ENCODE peak calls at places on chromosomes 13 and 19, in eight cellular contexts. K, P, S, J, U, A, Y and C are unnamed samples.
A peak's percentile ranks its signal among the peaks of the same experiment; 100 is the strongest.

GRCh38 chr19:8396563-8397203 is 6.5 kb downstream of the RAB11B start:
- DNase-seq in K (peak; percentile 98), P (peak; percentile 53), S (peak; percentile 50), J (peak; percentile 62), U (peak; percentile 89), A (peak; percentile 42), Y (peak; percentile 69), C (peak; percentile 64)

GRCh38 chr13:28819748-28820098 is 416 bp upstream of the MTUS2 start:
- DNase-seq in K (peak; percentile 96), P (peak; percentile 4), S (peak; percentile 60), J (peak; percentile 86), U (peak; percentile 85), A (peak; percentile 30), Y (peak; percentile 45), C (peak; percentile 24)

GRCh38 chr13:47794963-47795362 is 206.1 kb downstream of the SUCLA2 start:
- DNase-seq in K (no peak), P (peak; percentile 11), S (no peak), J (peak; percentile 16), U (peak; percentile 26), A (no peak), Y (peak; percentile 27), C (peak; percentile 26)

GRCh38 chr13:28040977-28041376 is 52.5 kb upstream of the URAD start:
- DNase-seq in K (no peak), P (peak; percentile 11), S (no peak), J (no peak), U (no peak), A (no peak), Y (peak; percentile 20), C (no peak)

GRCh38 chr13:75432811-75433244 is 49.1 kb downstream of the TBC1D4 start:
- DNase-seq in K (no peak), P (no peak), S (no peak), J (no peak), U (no peak), A (no peak), Y (no peak), C (no peak)

GRCh38 chr19:40736661-40737060 is 13.6 kb downstream of the ACTMAP start:
- DNase-seq in K (no peak), P (no peak), S (no peak), J (no peak), U (no peak), A (no peak), Y (no peak), C (no peak)

GRCh38 chr19:54209748-54210494 is 9.3 kb downstream of the RPS9 start:
- DNase-seq in K (peak; percentile 99), P (peak; percentile 97), S (peak; percentile 90), J (peak; percentile 70), U (no peak), A (peak; percentile 97), Y (peak; percentile 98), C (peak; percentile 98)

GRCh38 chr13:25167775-25168174 is 4.3 kb downstream of the AMER2 start:
- DNase-seq in K (no peak), P (no peak), S (no peak), J (no peak), U (no peak), A (no peak), Y (no peak), C (no peak)

GRCh38 chr19:40888191-40888590 is 6.2 kb upstream of the CYP2A7 start:
- DNase-seq in K (no peak), P (no peak), S (no peak), J (no peak), U (no peak), A (no peak), Y (no peak), C (no peak)

GRCh38 chr19:10855879-10856522 is 7.8 kb downstream of the C19orf38 start:
- DNase-seq in K (no peak), P (no peak), S (no peak), J (no peak), U (no peak), A (no peak), Y (peak; percentile 22), C (peak; percentile 28)

GRCh38 chr13:98664047-98664446 is 87.1 kb upstream of the STK24 start:
- DNase-seq in K (peak; percentile 91), P (peak; percentile 14), S (no peak), J (no peak), U (no peak), A (peak; percentile 95), Y (peak; percentile 17), C (no peak)

GRCh38 chr19:4636151-4636717 is 3.1 kb upstream of the TNFAIP8L1 start:
- DNase-seq in K (peak; percentile 97), P (peak; percentile 37), S (peak; percentile 70), J (peak; percentile 81), U (peak; percentile 88), A (peak; percentile 38), Y (peak; percentile 51), C (peak; percentile 44)

GRCh38 chr19:38812004-38812840 is 523 bp downstream of the LGALS4 start:
- DNase-seq in K (peak; percentile 68), P (no peak), S (no peak), J (no peak), U (no peak), A (no peak), Y (no peak), C (no peak)

GRCh38 chr13:41802684-41803554 is 158.0 kb downstream of the VWA8 start:
- DNase-seq in K (no peak), P (peak; percentile 72), S (no peak), J (no peak), U (no peak), A (peak; percentile 89), Y (peak; percentile 67), C (peak; percentile 12)

GRCh38 chr19:2012941-2013682 is 2.4 kb downstream of the BTBD2 start:
- DNase-seq in K (peak; percentile 65), P (no peak), S (no peak), J (no peak), U (peak; percentile 30), A (no peak), Y (no peak), C (no peak)

GRCh38 chr13:23349127-23349897 is 84.2 kb downstream of the SACS start:
- DNase-seq in K (no peak), P (peak; percentile 46), S (no peak), J (no peak), U (no peak), A (no peak), Y (no peak), C (peak; percentile 11)

GRCh38 chr19:31214997-31215396 is 134.2 kb downstream of the TSHZ3 start:
- DNase-seq in K (no peak), P (no peak), S (no peak), J (no peak), U (no peak), A (peak; percentile 49), Y (no peak), C (peak; percentile 34)

GRCh38 chr19:15393963-15394362 is 14.4 kb upstream of the AKAP8 start:
- DNase-seq in K (peak; percentile 76), P (peak; percentile 28), S (no peak), J (no peak), U (no peak), A (no peak), Y (no peak), C (peak; percentile 43)

GRCh38 chr19:47518139-47518538 is 3.3 kb upstream of the NAPA start:
- DNase-seq in K (peak; percentile 74), P (no peak), S (no peak), J (no peak), U (peak; percentile 78), A (peak; percentile 49), Y (no peak), C (no peak)

GRCh38 chr13:112444416-112445399 is 68.6 kb downstream of the SPACA7 start:
- DNase-seq in K (peak; percentile 89), P (no peak), S (peak; percentile 11), J (no peak), U (no peak), A (no peak), Y (no peak), C (no peak)

DNA sequence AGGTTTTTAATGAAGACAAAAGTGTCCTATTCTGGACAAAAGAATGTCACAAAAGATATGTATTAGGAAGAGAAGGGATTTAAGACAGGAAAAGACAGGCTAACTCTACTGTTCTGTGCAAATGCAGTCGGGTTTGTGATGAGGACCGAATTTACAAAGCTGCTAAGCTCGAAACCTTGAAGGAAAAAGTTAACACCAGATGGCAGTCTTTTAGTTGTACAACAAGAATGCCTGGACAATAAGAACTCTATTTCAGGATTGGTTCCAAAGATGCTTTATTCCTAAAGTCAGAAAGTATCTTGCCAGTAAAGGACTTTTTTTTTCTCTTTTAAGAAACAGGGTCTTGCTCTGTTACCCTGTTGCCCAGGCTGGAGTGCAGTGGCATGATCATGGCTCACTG is 51.1 kb downstream of the HS6ST3 start:
- DNase-seq in K (no peak), P (peak; percentile 63), S (no peak), J (peak; percentile 28), U (no peak), A (peak; percentile 29), Y (peak; percentile 56), C (peak; percentile 68)
- TF ChIP-seq CTCF in K (no peak), P (peak; percentile 38), S (peak; percentile 45), J (peak; percentile 46), U (no peak), A (peak; percentile 22), Y (peak; percentile 36), C (peak; percentile 31)

GRCh38 chr19:33686246-33686645 is 64.5 kb downstream of the CHST8 start:
- DNase-seq in K (peak; percentile 59), P (no peak), S (no peak), J (no peak), U (no peak), A (no peak), Y (no peak), C (no peak)
- TF ChIP-seq CTCF in K (no peak), P (no peak), S (no peak), J (no peak), U (no peak), A (no peak), Y (no peak), C (no peak)

DNA sequence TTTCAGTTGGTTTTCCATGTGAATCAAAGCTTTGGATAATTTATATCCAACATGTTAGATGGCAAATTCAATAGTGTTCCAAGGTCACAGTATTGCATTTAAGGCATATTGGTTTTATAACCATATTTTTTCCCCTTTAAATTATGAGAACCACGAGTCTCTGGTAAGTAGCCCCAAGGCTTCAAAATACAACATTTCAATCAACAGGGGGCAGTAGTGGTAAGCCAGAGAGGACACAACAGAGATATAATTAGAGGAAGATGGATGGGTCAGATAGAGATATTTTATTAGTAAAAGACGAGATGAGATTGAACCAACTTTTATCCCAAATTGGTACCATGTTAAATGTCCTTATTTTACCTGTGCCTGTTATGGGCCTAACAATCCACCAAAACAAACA is 53.1 kb downstream of the KL start:
- DNase-seq in K (no peak), P (no peak), S (no peak), J (no peak), U (no peak), A (no peak), Y (no peak), C (no peak)
- TF ChIP-seq CTCF in K (peak; percentile 49), P (no peak), S (peak; percentile 13), J (peak; percentile 12), U (no peak), A (peak; percentile 34), Y (peak; percentile 11), C (peak; percentile 25)

DNA sequence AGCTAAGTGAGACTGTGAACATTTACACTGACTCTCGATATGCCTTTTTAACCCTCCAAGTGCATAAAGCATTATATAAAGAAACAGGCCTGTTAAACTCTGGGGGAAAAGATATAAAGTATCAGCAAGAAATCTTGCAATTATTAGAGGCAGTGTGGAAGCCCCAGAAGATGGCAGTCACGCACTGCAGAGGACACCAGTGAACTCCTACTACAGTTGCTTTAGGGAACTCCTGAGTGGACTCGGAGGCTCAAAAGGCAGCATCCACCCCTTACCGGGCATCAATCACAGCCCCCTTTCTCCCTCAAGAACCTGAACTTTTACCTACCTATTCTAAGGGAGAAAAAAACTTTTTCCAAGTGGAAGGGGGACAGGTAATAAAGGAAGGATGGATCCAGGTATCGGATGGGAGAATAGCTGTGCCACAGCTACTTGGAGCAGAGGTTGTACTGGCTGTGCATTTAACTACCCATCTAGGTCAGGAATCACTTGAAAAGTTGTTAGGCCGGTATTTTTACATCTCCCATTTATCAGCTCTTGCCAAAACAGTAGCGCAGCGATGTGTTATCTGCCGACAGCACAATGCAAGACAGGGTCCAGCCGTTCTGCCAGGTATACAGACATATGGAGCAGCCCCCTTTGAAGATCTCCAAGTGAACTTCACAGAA is 80.1 kb downstream of the ZNF486 start:
- DNase-seq in K (no peak), P (peak; percentile 1), S (peak; percentile 47), J (no peak), U (no peak), A (peak; percentile 1), Y (peak; percentile 18), C (peak; percentile 34)
- TF ChIP-seq CTCF in K (peak; percentile 43), P (no peak), S (no peak), J (no peak), U (no peak), A (peak; percentile 34), Y (peak; percentile 29), C (peak; percentile 47)